ENCODE peak calls at places on chromosomes 11 and 22, in nine cellular contexts. C is esophagus squamous epithelium, Z is astrocyte of the cerebellum, Y is astrocyte of the spinal cord, G is cardiac fibroblast, B is kidney epithelial cell, M is ovary, L is endothelial cell, J is omental fat pad. D is an unnamed sample.

GRCh38 chr11:130022799-130023198 is 20.2 kb upstream of the PRDM10 start:
- DNase-seq in C (no peak), Z (no peak), Y (no peak), G (no peak), B (peak), M (no peak), L (no peak), J (no peak), D (no peak)

GRCh38 chr11:67441731-67442401 is 1.4 kb downstream of the CORO1B start:
- DNase-seq in C (no peak), Z (no peak), Y (no peak), G (no peak), B (no peak), M (no peak), L (no peak), J (no peak), D (no peak)

GRCh38 chr11:77487790-77488189 is 13.9 kb upstream of the PAK1 start:
- DNase-seq in C (no peak), Z (no peak), Y (no peak), G (no peak), B (no peak), M (no peak), L (no peak), J (no peak), D (no peak)

GRCh38 chr22:17570851-17571631 is 7.7 kb downstream of the SLC25A18 start:
- DNase-seq in C (no peak), Z (peak), Y (peak), G (peak), B (no peak), M (peak), L (no peak), J (peak), D (no peak)

GRCh38 chr11:65043881-65044501 is 3.0 kb downstream of the SAC3D1 start:
- DNase-seq in C (no peak), Z (no peak), Y (no peak), G (peak), B (no peak), M (no peak), L (no peak), J (no peak), D (no peak)

GRCh38 chr11:99968336-99968735 is 718.8 kb upstream of the ARHGAP42 start:
- DNase-seq in C (no peak), Z (no peak), Y (no peak), G (no peak), B (no peak), M (no peak), L (no peak), J (no peak), D (no peak)

GRCh38 chr22:49767355-49768062 is 60.2 kb downstream of the BRD1 start:
- DNase-seq in C (no peak), Z (peak), Y (peak), G (peak), B (peak), M (peak), L (peak), J (peak), D (no peak)

GRCh38 chr11:106442032-106442431 is 364.6 kb downstream of the AASDHPPT start:
- DNase-seq in C (no peak), Z (no peak), Y (no peak), G (no peak), B (no peak), M (no peak), L (no peak), J (no peak), D (no peak)

GRCh38 chr11:45858751-45859398 is 11.6 kb downstream of the CRY2 start:
- DNase-seq in C (no peak), Z (no peak), Y (no peak), G (no peak), B (no peak), M (no peak), L (no peak), J (no peak), D (no peak)

GRCh38 chr11:27423125-27423524 is 49.5 kb downstream of the LGR4 start:
- DNase-seq in C (no peak), Z (no peak), Y (no peak), G (peak), B (peak), M (peak), L (no peak), J (no peak), D (no peak)

GRCh38 chr11:27420217-27420616 is 52.4 kb downstream of the LGR4 start:
- DNase-seq in C (no peak), Z (no peak), Y (no peak), G (no peak), B (no peak), M (no peak), L (no peak), J (no peak), D (no peak)

GRCh38 chr11:27416568-27417176 is 53.7 kb upstream of the CCDC34 start:
- DNase-seq in C (no peak), Z (no peak), Y (no peak), G (no peak), B (no peak), M (no peak), L (no peak), J (no peak), D (no peak)

GRCh38 chr11:27420722-27421572 is 51.6 kb downstream of the LGR4 start:
- DNase-seq in C (no peak), Z (no peak), Y (no peak), G (no peak), B (no peak), M (no peak), L (no peak), J (no peak), D (no peak)

GRCh38 chr11:27421819-27422494 is 50.6 kb downstream of the LGR4 start:
- DNase-seq in C (no peak), Z (no peak), Y (no peak), G (peak), B (no peak), M (no peak), L (no peak), J (no peak), D (no peak)
- TF ChIP-seq CTCF in C (no peak), Z (no peak), Y (no peak), G (no peak), B (no peak), M (no peak), L (no peak), J (no peak), D (no peak)

GRCh38 chr11:22829231-22830081 is at the start of gene SVIP:
- DNase-seq in C (peak), Z (peak), Y (peak), G (peak), B (peak), M (peak), L (peak), J (peak), D (peak)

GRCh38 chr11:22832315-22833041 is 2.9 kb upstream of the SVIP start:
- DNase-seq in C (no peak), Z (no peak), Y (no peak), G (no peak), B (peak), M (no peak), L (no peak), J (no peak), D (no peak)

GRCh38 chr11:22828373-22828772 is 1.2 kb downstream of the SVIP start:
- DNase-seq in C (no peak), Z (no peak), Y (no peak), G (no peak), B (no peak), M (no peak), L (no peak), J (no peak), D (no peak)

GRCh38 chr11:22830082-22830414 is 447 bp upstream of the SVIP start:
- DNase-seq in C (no peak), Z (no peak), Y (no peak), G (no peak), B (no peak), M (no peak), L (no peak), J (no peak), D (no peak)
- TF ChIP-seq CTCF in C (no peak), Z (no peak), Y (no peak), G (no peak), B (no peak), M (no peak), L (no peak), J (no peak), D (no peak)

GRCh38 chr11:7098235-7098832 is 9.5 kb downstream of the RBMXL2 start:
- DNase-seq in C (no peak), Z (peak), Y (peak), G (peak), B (peak), M (no peak), L (peak), J (no peak), D (no peak)
- TF ChIP-seq CTCF in C (peak), Z (peak), Y (peak), G (peak), B (peak), M (peak), L (peak), J (no peak), D (peak)

GRCh38 chr11:114279778-114280532 is 16.2 kb upstream of the NNMT start:
- DNase-seq in C (no peak), Z (no peak), Y (peak), G (peak), B (no peak), M (no peak), L (no peak), J (no peak), D (no peak)

GRCh38 chr11:114275295-114275694 is 20.9 kb upstream of the NNMT start:
- DNase-seq in C (no peak), Z (no peak), Y (no peak), G (no peak), B (no peak), M (no peak), L (no peak), J (no peak), D (peak)

GRCh38 chr11:114276077-114276476 is 20.1 kb upstream of the NNMT start:
- DNase-seq in C (no peak), Z (no peak), Y (no peak), G (no peak), B (no peak), M (no peak), L (no peak), J (no peak), D (peak)

GRCh38 chr11:114278342-114279065 is 17.7 kb upstream of the NNMT start:
- DNase-seq in C (no peak), Z (no peak), Y (no peak), G (no peak), B (no peak), M (no peak), L (no peak), J (no peak), D (no peak)

DNA sequence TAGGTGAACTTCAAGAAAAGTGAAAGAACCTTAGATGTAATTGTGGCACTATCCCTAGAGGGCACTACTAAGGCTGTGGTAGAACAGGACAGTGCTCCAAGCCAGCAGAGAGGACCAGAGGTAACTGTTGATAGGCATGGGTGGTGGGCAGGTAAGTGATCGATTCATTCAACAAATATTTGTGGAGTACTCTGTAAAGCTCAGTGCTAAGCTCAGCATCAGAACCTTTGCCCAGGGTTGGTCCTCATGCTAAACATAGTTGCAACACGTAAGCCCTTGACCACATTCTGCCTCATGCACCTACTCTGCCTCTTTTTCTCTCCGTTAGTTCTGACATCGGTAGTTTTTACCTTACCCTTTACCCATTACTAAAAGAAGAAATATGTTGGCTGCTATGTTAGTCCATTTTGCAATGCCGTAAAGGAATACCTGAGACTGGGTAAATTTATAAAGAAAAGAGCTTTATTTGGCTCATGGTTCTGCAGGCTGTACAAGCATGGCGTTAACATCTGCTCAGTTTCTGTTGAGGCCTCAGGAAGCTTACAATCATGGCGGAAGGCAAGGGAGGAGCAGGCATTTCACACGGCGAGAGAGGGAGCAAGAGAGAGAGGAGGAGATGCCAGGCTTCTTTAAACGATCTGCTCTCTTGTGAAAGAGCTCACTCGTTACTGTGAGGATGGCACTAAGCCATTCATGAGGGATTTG is 18.4 kb upstream of the NNMT start:
- DNase-seq in C (no peak), Z (no peak), Y (no peak), G (no peak), B (no peak), M (no peak), L (no peak), J (no peak), D (no peak)
- TF ChIP-seq CTCF in C (no peak), Z (no peak), Y (no peak), G (no peak), B (no peak), M (no peak), L (no peak), J (no peak), D (no peak)

GRCh38 chr22:36143066-36143815 is 17.3 kb downstream of the APOL3 start:
- DNase-seq in C (no peak), Z (no peak), Y (no peak), G (no peak), B (no peak), M (no peak), L (no peak), J (no peak), D (no peak)

GRCh38 chr22:36143956-36144355 is 16.6 kb downstream of the APOL3 start:
- DNase-seq in C (no peak), Z (no peak), Y (no peak), G (no peak), B (no peak), M (no peak), L (no peak), J (no peak), D (no peak)

GRCh38 chr22:36147196-36147788 is 13.3 kb downstream of the APOL3 start:
- DNase-seq in C (no peak), Z (no peak), Y (no peak), G (no peak), B (no peak), M (no peak), L (no peak), J (no peak), D (no peak)

GRCh38 chr22:36145881-36146280 is 14.7 kb downstream of the APOL3 start:
- DNase-seq in C (no peak), Z (no peak), Y (no peak), G (peak), B (no peak), M (no peak), L (no peak), J (no peak), D (no peak)

DNA sequence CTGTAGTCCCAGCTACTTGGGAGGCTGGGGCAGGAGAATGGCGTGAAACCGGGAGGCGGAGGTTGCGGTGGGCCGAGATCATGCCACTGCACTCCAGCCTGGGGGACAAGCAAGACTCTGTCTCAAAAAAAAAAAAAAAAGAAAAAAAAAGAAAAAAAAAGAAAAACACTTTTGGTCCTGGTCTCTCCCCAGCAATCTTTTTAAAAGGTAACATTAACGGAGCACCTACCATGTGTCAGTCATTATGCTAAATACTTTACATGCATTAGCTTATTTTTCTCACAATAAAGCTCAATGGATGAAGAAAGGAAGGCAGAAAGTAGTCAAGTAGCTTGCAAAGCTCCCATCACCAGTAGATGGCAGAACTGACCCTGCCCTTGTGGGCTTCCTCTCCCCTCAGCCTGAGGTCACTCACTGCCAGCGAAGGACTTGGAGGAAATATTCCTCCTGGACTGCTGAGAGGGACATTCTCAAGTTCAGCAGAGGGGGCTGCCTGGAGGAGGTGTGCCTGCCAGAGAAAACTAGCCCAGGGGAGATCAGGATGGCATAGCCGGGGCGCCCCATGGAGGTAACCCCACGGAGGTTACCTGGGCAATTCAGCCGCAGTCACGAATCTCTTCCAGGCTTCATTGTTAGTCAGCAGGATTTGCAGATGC is 15.5 kb downstream of the APOL3 start:
- DNase-seq in C (no peak), Z (peak), Y (peak), G (peak), B (peak), M (peak), L (peak), J (no peak), D (no peak)
- TF ChIP-seq CTCF in C (peak), Z (peak), Y (peak), G (peak), B (peak), M (peak), L (peak), J (no peak), D (peak)

GRCh38 chr22:19432092-19432844 is at the start of gene MRPL40:
- DNase-seq in C (peak), Z (peak), Y (peak), G (peak), B (peak), M (peak), L (peak), J (peak), D (peak)
- TF ChIP-seq CTCF in C (no peak), Z (no peak), Y (no peak), G (no peak), B (no peak), M (no peak), L (no peak), J (no peak), D (no peak)

DNA sequence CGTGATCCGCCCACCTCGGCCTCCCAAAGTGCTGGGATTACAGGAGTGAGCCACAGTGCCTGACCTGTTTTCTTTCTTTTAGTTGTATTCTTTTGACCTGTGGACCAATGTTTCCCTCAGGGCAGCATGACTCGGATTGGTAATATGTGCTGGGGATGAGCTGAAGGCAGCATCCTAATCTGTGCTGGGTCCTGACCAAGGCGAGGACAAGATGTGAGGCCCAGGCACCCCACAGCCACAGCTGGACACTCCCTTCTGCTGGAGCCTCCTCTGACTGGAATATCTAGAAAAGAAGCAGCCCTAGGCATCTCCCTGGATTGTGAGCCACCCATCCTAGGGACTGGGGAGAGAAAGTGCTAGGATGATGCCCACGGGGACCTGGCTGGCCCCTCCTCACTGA is 105.4 kb downstream of the PDE2A start:
- DNase-seq in C (no peak), Z (no peak), Y (no peak), G (no peak), B (no peak), M (no peak), L (no peak), J (no peak), D (no peak)
- TF ChIP-seq CTCF in C (no peak), Z (no peak), Y (no peak), G (no peak), B (no peak), M (no peak), L (no peak), J (no peak), D (no peak)

GRCh38 chr11:102158151-102158734 is 48.0 kb downstream of the YAP1 start:
- DNase-seq in C (no peak), Z (no peak), Y (no peak), G (no peak), B (no peak), M (no peak), L (no peak), J (no peak), D (no peak)
- TF ChIP-seq CTCF in C (no peak), Z (no peak), Y (no peak), G (no peak), B (no peak), M (no peak), L (no peak), J (no peak), D (no peak)

GRCh38 chr11:93704237-93704636 is 37.1 kb downstream of the TAF1D start:
- DNase-seq in C (no peak), Z (no peak), Y (no peak), G (no peak), B (no peak), M (no peak), L (no peak), J (no peak), D (no peak)
- TF ChIP-seq CTCF in C (no peak), Z (no peak), Y (peak), G (peak), B (peak), M (no peak), L (no peak), J (no peak), D (no peak)